ENCODE peak calls at places on chromosomes 16 and 17, in ten cellular contexts. X, S, G, F, Z, N, W, D, P and L are unnamed samples.
A peak's percentile ranks its signal among the peaks of the same experiment; 100 is the strongest.

GRCh38 chr17:17669081-17669850 is 12.0 kb upstream of the RAI1 start:
- DNase-seq in P (no peak), D (no peak), X (peak; percentile 33), Z (peak; percentile 41), F (no peak), N (no peak), W (peak; percentile 67), G (no peak), S (no peak), L (no peak)

GRCh38 chr17:45372325-45372869 is 55.6 kb upstream of the MAP3K14 start:
- DNase-seq in Z (no peak), F (no peak), N (no peak), D (no peak), G (no peak), W (no peak), S (no peak), P (no peak), X (peak; percentile 47), L (no peak)

GRCh38 chr17:9802294-9802693 is 10.9 kb upstream of the DHRS7C start:
- DNase-seq in P (no peak), Z (no peak), N (no peak), G (no peak), S (no peak), F (no peak), W (no peak), D (no peak), X (peak; percentile 90), L (no peak)

GRCh38 chr17:70106551-70106950 is 31.5 kb downstream of the KCNJ16 start:
- DNase-seq in G (no peak), P (no peak), W (no peak), D (no peak), Z (no peak), F (no peak), S (no peak), X (no peak), N (no peak), L (no peak)

GRCh38 chr17:7886227-7887037 is 2.2 kb upstream of the CHD3 start:
- DNase-seq in S (no peak), D (peak; percentile 68), W (peak; percentile 44), Z (peak; percentile 44), G (peak; percentile 47), F (no peak), P (no peak), X (peak; percentile 39), N (peak; percentile 28), L (no peak)

GRCh38 chr16:84907575-84907974 is 87.8 kb downstream of the CRISPLD2 start:
- DNase-seq in X (no peak), N (peak; percentile 71), W (no peak), F (peak; percentile 47), D (no peak), Z (peak; percentile 65), P (no peak), S (no peak), G (no peak), L (peak; percentile 55)

GRCh38 chr17:82377924-82378740 is 6.6 kb downstream of the UTS2R start:
- DNase-seq in D (no peak), G (no peak), X (no peak), P (no peak), W (no peak), Z (no peak), S (no peak), F (no peak), N (no peak), L (no peak)

GRCh38 chr17:59284317-59284716 is 47.1 kb upstream of the YPEL2 start:
- DNase-seq in N (no peak), W (no peak), G (no peak), X (no peak), P (no peak), F (no peak), Z (no peak), D (no peak), S (no peak), L (no peak)

GRCh38 chr16:67013238-67013822 is 15.6 kb upstream of the CBFB start:
- DNase-seq in W (no peak), X (no peak), Z (peak; percentile 56), D (no peak), N (no peak), F (no peak), P (no peak), S (no peak), G (no peak), L (no peak)

GRCh38 chr17:37743612-37743874 is 1.3 kb downstream of the HNF1B start:
- DNase-seq in W (peak; percentile 36), G (no peak), N (no peak), D (no peak), S (no peak), Z (no peak), F (no peak), P (no peak), X (no peak), L (no peak)

GRCh38 chr16:58365623-58366022 is 26.6 kb upstream of the GINS3 start:
- DNase-seq in P (no peak), W (no peak), Z (no peak), G (no peak), D (no peak), S (no peak), N (no peak), F (no peak), X (no peak), L (no peak)

GRCh38 chr17:56112086-56112485 is 41.2 kb upstream of the ANKFN1 start:
- DNase-seq in W (no peak), P (no peak), X (peak; percentile 53), N (no peak), S (no peak), Z (peak; percentile 61), F (no peak), D (no peak), G (no peak), L (peak; percentile 28)

GRCh38 chr17:75927286-75927922 is 13.4 kb downstream of the FBF1 start:
- DNase-seq in F (peak; percentile 68), D (no peak), S (peak; percentile 31), W (peak; percentile 75), G (peak; percentile 33), Z (peak; percentile 15), N (no peak), P (no peak), X (no peak), L (no peak)

GRCh38 chr16:84396537-84397008 is 28.2 kb downstream of the ATP2C2 start:
- DNase-seq in S (no peak), D (no peak), F (no peak), P (no peak), G (no peak), Z (peak; percentile 9), N (no peak), X (no peak), W (no peak), L (no peak)

GRCh38 chr16:1223355-1224214 is 1.5 kb downstream of the TPSG1 start:
- DNase-seq in P (no peak), S (no peak), D (no peak), F (no peak), W (no peak), G (no peak), Z (no peak), N (no peak), X (no peak), L (no peak)

GRCh38 chr17:6786618-6787017 is 10.6 kb downstream of the FBXO39 start:
- DNase-seq in S (no peak), D (no peak), F (no peak), N (peak; percentile 78), P (no peak), W (no peak), G (no peak), X (peak; percentile 71), Z (peak; percentile 28), L (peak; percentile 33)

GRCh38 chr17:64024781-64025731 is 4.6 kb upstream of the ICAM2 start:
- DNase-seq in P (no peak), W (no peak), N (no peak), G (no peak), F (no peak), S (no peak), D (peak; percentile 44), Z (no peak), X (peak; percentile 48), L (no peak)